ENCODE peak calls at places on chromosomes 7 and 10, in six cellular contexts. One of them, this sample, is unnamed.

GRCh38 chr7:102129636-102130370 is 156.9 kb upstream of the SH2B2 start:
- DNase-seq in CD8-positive, alpha-beta T cell: no peak
- DNase-seq in T-helper 9 cell: no peak
- DNase-seq in heart right ventricle: no peak
- DNase-seq in hepatic stellate cell: no peak
- DNase-seq in NCI-H146: peak; percentile 49
- DNase-seq in this sample: no peak

GRCh38 chr7:16241017-16241416 is 180.3 kb downstream of the CRPPA start:
- DNase-seq in CD8-positive, alpha-beta T cell: no peak
- DNase-seq in T-helper 9 cell: no peak
- DNase-seq in heart right ventricle: no peak
- DNase-seq in hepatic stellate cell: no peak
- DNase-seq in NCI-H146: no peak
- DNase-seq in this sample: no peak

GRCh38 chr7:133354546-133355324 is 101.9 kb downstream of the EXOC4 start:
- DNase-seq in CD8-positive, alpha-beta T cell: no peak
- DNase-seq in T-helper 9 cell: no peak
- DNase-seq in heart right ventricle: no peak
- DNase-seq in hepatic stellate cell: no peak
- DNase-seq in NCI-H146: no peak
- DNase-seq in this sample: no peak

GRCh38 chr10:49534670-49535381 is 4.1 kb downstream of the ERCC6 start:
- DNase-seq in CD8-positive, alpha-beta T cell: no peak
- DNase-seq in T-helper 9 cell: no peak
- DNase-seq in heart right ventricle: no peak
- DNase-seq in hepatic stellate cell: peak; percentile 72
- DNase-seq in NCI-H146: no peak
- DNase-seq in this sample: peak; percentile 82

GRCh38 chr10:71134732-71135211 is 77.6 kb upstream of the UNC5B start:
- DNase-seq in CD8-positive, alpha-beta T cell: no peak
- DNase-seq in T-helper 9 cell: no peak
- DNase-seq in heart right ventricle: no peak
- DNase-seq in hepatic stellate cell: no peak
- DNase-seq in NCI-H146: peak; percentile 75
- DNase-seq in this sample: no peak

GRCh38 chr7:7681191-7681935 is 37.0 kb downstream of the RPA3 start:
- DNase-seq in CD8-positive, alpha-beta T cell: peak; percentile 47
- DNase-seq in T-helper 9 cell: no peak
- DNase-seq in heart right ventricle: peak; percentile 81
- DNase-seq in hepatic stellate cell: peak; percentile 11
- DNase-seq in NCI-H146: peak; percentile 75
- DNase-seq in this sample: peak; percentile 47

GRCh38 chr10:70748305-70748704 is 36.9 kb downstream of the TBATA start:
- DNase-seq in CD8-positive, alpha-beta T cell: no peak
- DNase-seq in T-helper 9 cell: no peak
- DNase-seq in heart right ventricle: no peak
- DNase-seq in hepatic stellate cell: no peak
- DNase-seq in NCI-H146: no peak
- DNase-seq in this sample: no peak

GRCh38 chr10:84696610-84697009 is 368.2 kb downstream of the CCSER2 start:
- DNase-seq in CD8-positive, alpha-beta T cell: no peak
- DNase-seq in T-helper 9 cell: no peak
- DNase-seq in heart right ventricle: no peak
- DNase-seq in hepatic stellate cell: no peak
- DNase-seq in NCI-H146: no peak
- DNase-seq in this sample: no peak

GRCh38 chr7:120550494-120551048 is 277.6 kb downstream of the KCND2 start:
- DNase-seq in CD8-positive, alpha-beta T cell: no peak
- DNase-seq in T-helper 9 cell: no peak
- DNase-seq in heart right ventricle: no peak
- DNase-seq in hepatic stellate cell: peak; percentile 9
- DNase-seq in NCI-H146: no peak
- DNase-seq in this sample: no peak

GRCh38 chr7:117772416-117772815 is 100.8 kb downstream of the CTTNBP2 start:
- DNase-seq in CD8-positive, alpha-beta T cell: no peak
- DNase-seq in T-helper 9 cell: no peak
- DNase-seq in heart right ventricle: no peak
- DNase-seq in hepatic stellate cell: no peak
- DNase-seq in NCI-H146: no peak
- DNase-seq in this sample: no peak

GRCh38 chr10:1128649-1129048 is 72.5 kb downstream of the WDR37 start:
- DNase-seq in CD8-positive, alpha-beta T cell: no peak
- DNase-seq in T-helper 9 cell: no peak
- DNase-seq in heart right ventricle: no peak
- DNase-seq in hepatic stellate cell: no peak
- DNase-seq in NCI-H146: no peak
- DNase-seq in this sample: no peak

GRCh38 chr10:91420868-91421267 is 10.7 kb downstream of the HECTD2 start:
- DNase-seq in CD8-positive, alpha-beta T cell: no peak
- DNase-seq in T-helper 9 cell: no peak
- DNase-seq in heart right ventricle: no peak
- DNase-seq in hepatic stellate cell: no peak
- DNase-seq in NCI-H146: no peak
- DNase-seq in this sample: peak; percentile 65

GRCh38 chr10:3963191-3963673 is 178.2 kb upstream of the KLF6 start:
- DNase-seq in CD8-positive, alpha-beta T cell: no peak
- DNase-seq in T-helper 9 cell: no peak
- DNase-seq in heart right ventricle: no peak
- DNase-seq in hepatic stellate cell: no peak
- DNase-seq in NCI-H146: no peak
- DNase-seq in this sample: no peak

GRCh38 chr7:92682767-92683539 is 92.8 kb upstream of the FAM133B start:
- DNase-seq in CD8-positive, alpha-beta T cell: no peak
- DNase-seq in T-helper 9 cell: no peak
- DNase-seq in heart right ventricle: no peak
- DNase-seq in hepatic stellate cell: peak; percentile 26
- DNase-seq in NCI-H146: peak; percentile 29
- DNase-seq in this sample: no peak

GRCh38 chr10:94205370-94205930 is 157.3 kb downstream of the NOC3L start:
- DNase-seq in CD8-positive, alpha-beta T cell: no peak
- DNase-seq in T-helper 9 cell: no peak
- DNase-seq in heart right ventricle: peak; percentile 30
- DNase-seq in hepatic stellate cell: no peak
- DNase-seq in NCI-H146: no peak
- DNase-seq in this sample: peak; percentile 53

GRCh38 chr10:127275793-127276415 is 79.5 kb upstream of the INSYN2A start:
- DNase-seq in CD8-positive, alpha-beta T cell: no peak
- DNase-seq in T-helper 9 cell: no peak
- DNase-seq in heart right ventricle: no peak
- DNase-seq in hepatic stellate cell: no peak
- DNase-seq in NCI-H146: peak; percentile 32
- DNase-seq in this sample: no peak

GRCh38 chr10:30705086-30705624 is 75.6 kb upstream of the LYZL2 start:
- DNase-seq in CD8-positive, alpha-beta T cell: peak; percentile 19
- DNase-seq in T-helper 9 cell: no peak
- DNase-seq in heart right ventricle: no peak
- DNase-seq in hepatic stellate cell: no peak
- DNase-seq in NCI-H146: no peak
- DNase-seq in this sample: no peak